ENCODE peak calls at places on chromosomes 7 and 10, in four cellular contexts. M, K, B and I are unnamed samples.

GRCh38 chr10:71659050-71659738 is 60.4 kb downstream of the C10orf105 start:
- DNase-seq in M (no peak), K (peak), B (no peak), I (no peak)

GRCh38 chr10:113381906-113382562 is 170.8 kb upstream of the HABP2 start:
- DNase-seq in M (no peak), K (no peak), B (no peak), I (no peak)

GRCh38 chr10:86664370-86665217 is 3.7 kb upstream of the LDB3 start:
- DNase-seq in M (no peak), K (no peak), B (no peak), I (no peak)

GRCh38 chr7:95798401-95798930 is 26.1 kb downstream of the DYNC1I1 start:
- DNase-seq in M (no peak), K (no peak), B (no peak), I (no peak)

GRCh38 chr10:4217653-4218052 is 432.6 kb upstream of the KLF6 start:
- DNase-seq in M (no peak), K (no peak), B (no peak), I (no peak)

GRCh38 chr7:39811161-39811614 is 138.9 kb upstream of the CDK13 start:
- DNase-seq in M (no peak), K (no peak), B (peak), I (no peak)

GRCh38 chr10:119313645-119314044 is 106.3 kb downstream of the GRK5 start:
- DNase-seq in M (peak), K (no peak), B (no peak), I (no peak)

GRCh38 chr7:128833148-128833938 is 3.1 kb downstream of the FLNC start:
- DNase-seq in M (no peak), K (no peak), B (peak), I (peak)

GRCh38 chr7:110371709-110372108 is 719.2 kb upstream of the LRRN3 start:
- DNase-seq in M (no peak), K (no peak), B (no peak), I (no peak)

GRCh38 chr7:18408868-18409267 is 86.7 kb upstream of the HDAC9 start:
- DNase-seq in M (no peak), K (no peak), B (no peak), I (no peak)

GRCh38 chr10:121155742-121156141 is 304.6 kb downstream of the WDR11 start:
- DNase-seq in M (no peak), K (peak), B (no peak), I (no peak)

GRCh38 chr10:13100349-13101294 is 659 bp downstream of the OPTN start:
- DNase-seq in M (no peak), K (peak), B (no peak), I (peak)

GRCh38 chr7:157673573-157673972 is 336.8 kb downstream of the DNAJB6 start:
- DNase-seq in M (no peak), K (no peak), B (no peak), I (no peak)

GRCh38 chr7:157668884-157669767 is 332.3 kb downstream of the DNAJB6 start:
- DNase-seq in M (no peak), K (no peak), B (no peak), I (no peak)

GRCh38 chr7:157670490-157671357 is 333.9 kb downstream of the DNAJB6 start:
- DNase-seq in M (no peak), K (no peak), B (no peak), I (no peak)

GRCh38 chr7:157669768-157670345 is 333.1 kb downstream of the DNAJB6 start:
- DNase-seq in M (no peak), K (no peak), B (no peak), I (no peak)

GRCh38 chr7:157671358-157672255 is 334.8 kb downstream of the DNAJB6 start:
- DNase-seq in M (no peak), K (no peak), B (no peak), I (no peak)
- TF ChIP-seq JUNB in M (no peak), K (no peak), B (no peak), I (no peak)

GRCh38 chr7:137343483-137343841 is at the start of gene PTN:
- DNase-seq in M (no peak), K (no peak), B (no peak), I (peak)

GRCh38 chr7:137345799-137346449 is 2.4 kb upstream of the PTN start:
- DNase-seq in M (no peak), K (no peak), B (no peak), I (peak)

GRCh38 chr7:137337902-137338301 is 5.6 kb downstream of the PTN start:
- DNase-seq in M (no peak), K (no peak), B (no peak), I (peak)

GRCh38 chr7:137342751-137343482 is 616 bp downstream of the PTN start:
- DNase-seq in M (no peak), K (no peak), B (no peak), I (no peak)

DNA sequence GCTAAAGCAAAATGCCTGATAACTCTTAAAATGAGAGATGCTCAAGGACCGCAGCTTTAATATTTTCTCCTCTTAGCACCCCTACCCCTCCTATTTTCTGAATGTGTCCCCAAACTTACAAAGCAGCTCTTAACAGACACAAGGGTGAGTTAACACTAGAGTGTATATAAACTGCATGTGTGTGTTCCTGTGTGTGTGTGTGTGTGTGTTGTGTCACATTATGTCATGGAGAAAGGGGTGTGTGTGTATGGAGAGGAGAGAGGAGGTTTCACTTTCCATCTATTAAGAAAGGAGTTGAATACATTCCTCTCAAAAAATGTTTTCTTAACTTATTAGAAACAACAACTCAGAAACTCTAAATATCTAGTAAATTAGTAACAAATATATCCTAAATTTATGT is 1.2 kb downstream of the PTN start:
- DNase-seq in M (no peak), K (no peak), B (no peak), I (no peak)
- H2AFZ ChIP-seq in M (no peak), K (no peak), B (no peak), I (no peak)

GRCh38 chr7:137245186-137245585 is 98.3 kb downstream of the PTN start:
- DNase-seq in M (no peak), K (no peak), B (no peak), I (no peak)
- TF ChIP-seq JUNB in M (no peak), K (no peak), B (no peak), I (no peak)

GRCh38 chr7:132575336-132575986 is 809 bp downstream of the PLXNA4 start:
- DNase-seq in M (no peak), K (no peak), B (no peak), I (peak)
- H2AFZ ChIP-seq in M (no peak), K (no peak), B (no peak), I (peak)

GRCh38 chr7:79823246-79823951 is 311.2 kb upstream of the GNAI1 start:
- DNase-seq in M (no peak), K (no peak), B (no peak), I (no peak)
- TF ChIP-seq JUNB in M (no peak), K (no peak), B (no peak), I (no peak)